ENCODE peak calls at places on chromosomes 4 and X, in nine cellular contexts. M is head of caudate nucleus, O is NCI-H2171 treated with DMSO at 0.1 percent for 48 hours, V is ELR, N is cerebellar cortex, K is AG09319, T is Caki2, X is mammary epithelial cell, J is cardiac fibroblast. U is an unnamed sample.

GRCh38 chr4:52665592-52665991 is 6.5 kb upstream of the USP46 start:
- DNase-seq in V (peak; percentile 41), O (peak; percentile 4), J (peak; percentile 22), T (no peak), K (no peak), X (no peak), M (no peak), N (peak; percentile 20), U (no peak)

GRCh38 chr4:114208747-114209146 is 229.3 kb upstream of the ARSJ start:
- DNase-seq in X (peak; percentile 12), T (no peak), M (no peak), N (no peak), V (peak; percentile 36), K (peak; percentile 0), J (peak; percentile 60), O (no peak), U (no peak)

GRCh38 chrX:13252726-13253125 is 67.1 kb downstream of the ATXN3L start:
- DNase-seq in K (no peak), O (no peak), T (no peak), N (no peak), V (no peak), M (no peak), X (no peak), J (peak; percentile 43), U (no peak)

GRCh38 chr4:71860643-71861042 is 76.8 kb upstream of the GC start:
- DNase-seq in X (peak; percentile 11), T (peak; percentile 19), M (no peak), N (peak; percentile 13), V (peak; percentile 55), O (no peak), J (peak; percentile 5), K (no peak), U (no peak)

GRCh38 chr4:158578476-158578875 is 56.8 kb downstream of the RXFP1 start:
- DNase-seq in M (no peak), X (peak; percentile 43), J (peak; percentile 66), V (peak; percentile 36), T (peak; percentile 2), O (no peak), K (peak; percentile 20), N (peak; percentile 16), U (no peak)

GRCh38 chr4:139768913-139769312 is 103.3 kb downstream of the MGST2 start:
- DNase-seq in O (no peak), X (no peak), T (no peak), N (no peak), M (no peak), V (peak; percentile 18), K (no peak), J (peak; percentile 32), U (no peak)

GRCh38 chr4:74120086-74120485 is 21.1 kb upstream of the CXCL2 start:
- DNase-seq in T (no peak), X (no peak), N (no peak), M (no peak), J (no peak), K (no peak), O (no peak), V (no peak), U (no peak)

GRCh38 chrX:9525511-9526248 is 60.8 kb downstream of the TBL1X start:
- DNase-seq in T (peak; percentile 2), J (peak; percentile 20), M (no peak), K (no peak), V (no peak), N (peak; percentile 43), O (no peak), X (no peak), U (no peak)

GRCh38 chrX:47500541-47500940 is 17.5 kb upstream of the ZNF41 start:
- DNase-seq in N (no peak), M (no peak), K (no peak), X (no peak), O (no peak), J (no peak), V (peak; percentile 13), T (no peak), U (no peak)

GRCh38 chr4:2008671-2008920 is 178 bp downstream of the NELFA start:
- DNase-seq in V (no peak), N (no peak), O (no peak), M (no peak), X (no peak), J (no peak), K (no peak), T (no peak), U (no peak)

GRCh38 chr4:110702326-110702725 is 79.4 kb upstream of the PITX2 start:
- DNase-seq in M (no peak), K (no peak), T (no peak), N (no peak), V (no peak), X (no peak), O (no peak), J (no peak), U (no peak)

U was measured in foreskin melanocyte.